ENCODE peak calls at places on chromosomes 2 and 18, in four cellular contexts. M is HCT116, Y is cardiac muscle cell, F is PC-3. T is an unnamed sample.

GRCh38 chr2:88545118-88545517 is 82.1 kb downstream of the EIF2AK3 start:
- DNase-seq in F (peak; percentile 70), M (peak; percentile 81), Y (peak; percentile 43), T (no peak)

GRCh38 chr18:78240867-78241266 is 738.8 kb upstream of the SALL3 start:
- DNase-seq in F (no peak), Y (no peak), M (no peak), T (no peak)

GRCh38 chr18:75070235-75070624 is 138.7 kb downstream of the PTGR3 start:
- DNase-seq in F (no peak), M (no peak), Y (no peak), T (no peak)

GRCh38 chr2:109644571-109645275 is 30.6 kb downstream of the SOWAHC start:
- DNase-seq in M (no peak), F (peak; percentile 38), Y (no peak), T (peak; percentile 60)

GRCh38 chr2:221447310-221447709 is 124.8 kb downstream of the EPHA4 start:
- DNase-seq in Y (peak; percentile 51), M (no peak), F (peak; percentile 19), T (no peak)

GRCh38 chr2:42722328-42723190 is 41.4 kb downstream of the OXER1 start:
- DNase-seq in F (peak; percentile 14), M (no peak), Y (peak; percentile 95), T (peak; percentile 81)

GRCh38 chr18:31942301-31942998 is 478 bp downstream of the TRAPPC8 start:
- DNase-seq in Y (peak; percentile 52), M (no peak), F (no peak), T (peak; percentile 73)

GRCh38 chr2:207614824-207615223 is 10.4 kb downstream of the METTL21A start:
- DNase-seq in Y (no peak), M (no peak), F (no peak), T (no peak)

GRCh38 chr18:6609882-6610281 is 119.6 kb upstream of the ARHGAP28 start:
- DNase-seq in M (no peak), F (no peak), Y (no peak), T (no peak)

GRCh38 chr2:230722207-230722606 is 9.6 kb downstream of the CAB39 start:
- DNase-seq in F (no peak), M (no peak), Y (no peak), T (no peak)

GRCh38 chr2:230721712-230722111 is 9.1 kb downstream of the CAB39 start:
- DNase-seq in M (no peak), F (peak; percentile 29), Y (peak; percentile 60), T (no peak)

GRCh38 chr2:230717595-230717994 is 5.0 kb downstream of the CAB39 start:
- DNase-seq in F (no peak), Y (no peak), M (no peak), T (no peak)

GRCh38 chr2:230719340-230719739 is 6.7 kb downstream of the CAB39 start:
- DNase-seq in M (no peak), Y (no peak), F (no peak), T (no peak)

GRCh38 chr2:230723363-230723762 is 10.7 kb downstream of the CAB39 start:
- DNase-seq in M (no peak), F (no peak), Y (no peak), T (no peak)
- H3K4me1 ChIP-seq in M (no peaks in the 10 kb centered on the region), F (peaks cover 11% of the 10 kb centered on the region), Y (peaks cover 14% of the 10 kb centered on the region), T (peaks cover 53% of the 10 kb centered on the region)

GRCh38 chr18:12422936-12423335 is 15.2 kb downstream of the PRELID3A start:
- DNase-seq in Y (no peak), F (peak; percentile 23), M (no peak), T (no peak)
- TF ChIP-seq CTCF in Y (no peak), F (peak; percentile 64), M (peak; percentile 60), T (no peak)

GRCh38 chr18:63299837-63300787 is 19.5 kb downstream of the BCL2 start:
- DNase-seq in F (no peak), Y (no peak), M (no peak), T (no peak)
- H3K4me1 ChIP-seq in F (no peaks in the 10 kb centered on the region), Y (no peaks in the 10 kb centered on the region), M (no peaks in the 10 kb centered on the region), T (peaks cover 39% of the 10 kb centered on the region)

GRCh38 chr2:185952098-185952497 is 213.5 kb downstream of the FSIP2 start:
- DNase-seq in M (no peak), Y (no peak), F (peak; percentile 53), T (no peak)

GRCh38 chr2:185955050-185955449 is 216.4 kb downstream of the FSIP2 start:
- DNase-seq in F (no peak), Y (no peak), M (no peak), T (no peak)
- TF ChIP-seq CTCF in F (peak; percentile 24), Y (no peak), M (peak; percentile 14), T (no peak)

GRCh38 chr2:85623991-85624390 is 8.0 kb downstream of the USP39 start:
- DNase-seq in F (no peak), M (no peak), Y (no peak), T (no peak)

GRCh38 chr2:85631316-85631715 is 15.3 kb downstream of the USP39 start:
- DNase-seq in M (no peak), Y (no peak), F (no peak), T (no peak)

DNA sequence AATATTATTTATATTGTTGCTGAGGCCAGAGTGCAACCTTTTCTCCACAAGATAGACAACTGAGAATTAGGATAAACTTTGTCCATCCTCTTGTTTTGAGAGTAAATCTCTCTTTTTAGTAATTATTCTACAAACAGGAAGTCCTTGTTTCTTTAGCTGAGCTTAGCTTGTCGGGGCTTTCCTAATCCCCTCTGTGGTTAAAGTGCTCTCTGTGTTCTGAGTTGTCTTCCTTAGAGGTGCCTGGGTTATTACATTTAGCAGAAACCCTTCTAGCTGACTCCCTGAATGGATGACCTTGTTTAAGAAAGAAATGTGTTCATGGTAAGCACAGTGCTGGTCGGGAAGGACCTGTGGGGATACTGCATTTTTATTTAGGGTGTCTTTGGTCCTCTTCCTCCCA is 12.7 kb downstream of the USP39 start:
- DNase-seq in Y (no peak), M (no peak), F (no peak), T (no peak)
- H3K4me1 ChIP-seq in Y (no peaks in the 10 kb centered on the region), M (no peaks in the 10 kb centered on the region), F (no peaks in the 10 kb centered on the region), T (no peaks in the 10 kb centered on the region)